ENCODE peak calls at places on chromosomes 4 and X, in eight cellular contexts. E is thoracic aorta, W is heart right ventricle, M is esophagus squamous epithelium, H is brain microvascular endothelial cell, K is HL-60, D is RWPE2, G is choroid plexus epithelial cell. N is an unnamed sample.

GRCh38 chrX:36867143-36867542 is 141.0 kb upstream of the FAM47C start:
- DNase-seq in E (no peak), W (no peak), M (no peak), H (peak; percentile 0), K (no peak), D (no peak), G (peak; percentile 41), N (peak; percentile 29)

GRCh38 chr4:26330186-26330787 is 9.5 kb downstream of the RBPJ start:
- DNase-seq in E (no peak), W (no peak), M (no peak), H (peak; percentile 69), K (no peak), D (no peak), G (peak; percentile 81), N (peak; percentile 79)

GRCh38 chr4:153645183-153645582 is 38.9 kb upstream of the TLR2 start:
- DNase-seq in E (no peak), W (no peak), M (no peak), H (no peak), K (peak; percentile 47), D (no peak), G (no peak), N (peak; percentile 32)

GRCh38 chr4:21901281-21901680 is 47.3 kb downstream of the KCNIP4 start:
- DNase-seq in E (no peak), W (no peak), M (no peak), H (no peak), K (no peak), D (no peak), G (no peak), N (no peak)

GRCh38 chr4:55359397-55359916 is 13.4 kb downstream of the SRD5A3 start:
- DNase-seq in E (peak; percentile 11), W (peak; percentile 43), M (no peak), H (no peak), K (no peak), D (no peak), G (no peak), N (peak; percentile 27)

GRCh38 chr4:105520819-105521790 is 31.3 kb upstream of the ARHGEF38 start:
- DNase-seq in E (no peak), W (peak; percentile 27), M (no peak), H (peak; percentile 53), K (peak; percentile 12), D (no peak), G (peak; percentile 76), N (peak; percentile 62)

GRCh38 chr4:27789768-27790167 is 929.1 kb downstream of the STIM2 start:
- DNase-seq in E (no peak), W (no peak), M (no peak), H (peak; percentile 38), K (no peak), D (no peak), G (no peak), N (peak; percentile 12)

GRCh38 chr4:24630937-24631336 is 46.6 kb upstream of the DHX15 start:
- DNase-seq in E (no peak), W (peak; percentile 19), M (no peak), H (peak; percentile 23), K (no peak), D (no peak), G (peak; percentile 1), N (peak; percentile 93)

GRCh38 chrX:77451041-77451440 is 3.9 kb downstream of the FGF16 start:
- DNase-seq in E (no peak), W (no peak), M (no peak), H (peak; percentile 43), K (no peak), D (no peak), G (peak; percentile 47), N (peak; percentile 32)

GRCh38 chrX:77448170-77448569 is 981 bp downstream of the FGF16 start:
- DNase-seq in E (no peak), W (no peak), M (no peak), H (no peak), K (no peak), D (no peak), G (no peak), N (no peak)

GRCh38 chrX:77455437-77455836 is 8.2 kb downstream of the FGF16 start:
- DNase-seq in E (no peak), W (no peak), M (no peak), H (no peak), K (no peak), D (no peak), G (no peak), N (no peak)

GRCh38 chrX:77450415-77450814 is 3.2 kb downstream of the FGF16 start:
- DNase-seq in E (no peak), W (no peak), M (no peak), H (no peak), K (no peak), D (no peak), G (no peak), N (no peak)

GRCh38 chrX:77453190-77453589 is 6.0 kb downstream of the FGF16 start:
- DNase-seq in E (no peak), W (no peak), M (no peak), H (no peak), K (no peak), D (no peak), G (no peak), N (no peak)
- TF ChIP-seq CTCF in E (no peak), W (no peak), M (no peak), H (no peak), K (no peak), D (no peak), G (no peak), N (no peak)

GRCh38 chrX:1421433-1422134 is 29.7 kb upstream of the SLC25A6 start:
- DNase-seq in E (no peak), W (no peak), M (no peak), H (no peak), K (no peak), D (peak; percentile 36), G (no peak), N (no peak)
- TF ChIP-seq CTCF in E (no peak), W (no peak), M (no peak), H (no peak), K (no peak), D (no peak), G (no peak), N (no peak)

GRCh38 chrX:151912221-151912620 is 468 bp upstream of the MAGEA4 start:
- DNase-seq in E (no peak), W (no peak), M (no peak), H (no peak), K (no peak), D (no peak), G (no peak), N (no peak)
- TF ChIP-seq CTCF in E (no peak), W (no peak), M (no peak), H (no peak), K (no peak), D (no peak), G (no peak), N (no peak)

DNA sequence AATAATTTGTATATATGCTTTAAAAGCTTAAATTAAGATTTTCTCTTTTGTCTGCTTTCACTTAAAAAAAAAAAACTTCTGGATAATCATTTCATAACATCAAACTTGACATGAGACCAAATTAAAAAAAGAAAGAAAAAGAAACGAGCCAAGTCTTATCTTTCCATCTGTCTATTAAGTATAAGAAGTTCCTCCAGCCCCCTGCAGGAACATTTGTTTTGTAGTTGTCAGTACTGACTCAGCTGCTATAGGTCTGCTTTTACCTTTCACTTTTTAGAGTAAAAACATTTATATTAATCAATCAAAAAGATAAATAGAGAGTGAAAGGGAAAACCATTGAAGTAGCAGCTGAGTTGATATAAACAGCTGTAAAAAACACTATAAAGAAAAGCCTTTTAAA is 46.2 kb downstream of the CCDC158 start:
- DNase-seq in E (no peak), W (no peak), M (no peak), H (no peak), K (no peak), D (no peak), G (peak; percentile 49), N (peak; percentile 18)
- TF ChIP-seq CTCF in E (no peak), W (no peak), M (no peak), H (no peak), K (no peak), D (no peak), G (peak; percentile 31), N (no peak)

DNA sequence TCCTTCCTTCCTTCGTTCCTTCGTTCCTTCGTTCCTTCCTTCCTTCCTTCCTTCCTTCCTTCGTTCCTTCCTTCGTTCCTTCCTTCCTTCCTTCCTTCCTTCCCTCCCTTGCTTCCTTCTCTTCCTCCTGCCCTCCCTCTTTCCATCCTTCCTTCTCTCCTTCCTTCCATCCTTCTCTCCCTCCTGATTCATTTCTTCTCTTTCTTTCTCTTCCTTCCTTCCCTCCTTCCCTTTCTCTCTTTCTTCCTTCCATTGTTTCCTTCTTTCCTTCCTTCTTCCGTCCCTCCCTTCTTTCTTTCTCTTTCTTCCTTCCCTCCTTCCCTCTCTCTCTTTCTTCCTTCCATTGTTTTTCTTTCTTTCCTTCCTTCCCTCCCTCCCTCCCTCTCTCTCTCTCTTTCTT is 14.5 kb downstream of the CSF2RA start:
- DNase-seq in E (no peak), W (no peak), M (no peak), H (no peak), K (no peak), D (no peak), G (no peak), N (no peak)
- TF ChIP-seq CTCF in E (no peak), W (no peak), M (no peak), H (no peak), K (no peak), D (no peak), G (no peak), N (no peak)

GRCh38 chr4:4667643-4668081 is 125.8 kb upstream of the STX18 start:
- DNase-seq in E (no peak), W (no peak), M (no peak), H (no peak), K (no peak), D (no peak), G (no peak), N (no peak)
- TF ChIP-seq CTCF in E (no peak), W (no peak), M (no peak), H (no peak), K (no peak), D (no peak), G (no peak), N (no peak)

GRCh38 chr4:176277162-176277904 is 8.3 kb upstream of the ASB5 start:
- DNase-seq in E (no peak), W (peak; percentile 51), M (no peak), H (peak; percentile 76), K (no peak), D (no peak), G (peak; percentile 83), N (peak; percentile 78)
- TF ChIP-seq CTCF in E (peak; percentile 45), W (peak; percentile 51), M (peak; percentile 21), H (peak; percentile 80), K (peak; percentile 13), D (peak; percentile 78), G (peak; percentile 79), N (peak; percentile 74)

GRCh38 chrX:13843150-13843721 is 26.3 kb upstream of the GPM6B start:
- DNase-seq in E (no peak), W (no peak), M (no peak), H (no peak), K (no peak), D (no peak), G (no peak), N (no peak)
- TF ChIP-seq CTCF in E (no peak), W (no peak), M (no peak), H (no peak), K (no peak), D (no peak), G (no peak), N (no peak)